ENCODE peak calls at places on chromosomes 2 and 18, in ten cellular contexts. One of them, this sample, is unnamed.

GRCh38 chr2:37026050-37026449 is 58.1 kb downstream of the HEATR5B start:
- DNase-seq in left colon: no peak
- DNase-seq in activated effector memory CD4-positive, alpha-beta T cell treated with anti-CD3 and anti-CD28 coated beads, Interleukin-2, amount 50 U/mL, for 16 hours: no peak
- DNase-seq in NCI-H2081: peak; percentile 22
- DNase-seq in body of pancreas: no peak
- DNase-seq in stimulated activated CD8-positive, alpha-beta memory T cell treated with anti-CD3 and anti-CD28 coated beads, Interleukin-12 subunit alpha, Interleukin-12 subunit beta, amount 100 ng/mL, for 4 hours: no peak
- DNase-seq in Daoy: peak; percentile 8
- DNase-seq in BJ: no peak
- DNase-seq in cardiac muscle cell: no peak
- DNase-seq in psoas muscle: no peak
- DNase-seq in this sample: no peak

GRCh38 chr2:63047534-63048281 is 2.9 kb upstream of the OTX1 start:
- DNase-seq in stimulated activated CD8-positive, alpha-beta memory T cell treated with anti-CD3 and anti-CD28 coated beads, Interleukin-12 subunit alpha, Interleukin-12 subunit beta, amount 100 ng/mL, for 4 hours: no peak
- DNase-seq in psoas muscle: peak; percentile 54
- DNase-seq in Daoy: peak; percentile 36
- DNase-seq in left colon: peak; percentile 37
- DNase-seq in BJ: no peak
- DNase-seq in activated effector memory CD4-positive, alpha-beta T cell treated with anti-CD3 and anti-CD28 coated beads, Interleukin-2, amount 50 U/mL, for 16 hours: no peak
- DNase-seq in body of pancreas: no peak
- DNase-seq in NCI-H2081: no peak
- DNase-seq in cardiac muscle cell: no peak
- DNase-seq in this sample: peak; percentile 64

GRCh38 chr18:56146565-56146964 is 491.8 kb downstream of the TXNL1 start:
- DNase-seq in BJ: no peak
- DNase-seq in cardiac muscle cell: no peak
- DNase-seq in left colon: no peak
- DNase-seq in body of pancreas: no peak
- DNase-seq in activated effector memory CD4-positive, alpha-beta T cell treated with anti-CD3 and anti-CD28 coated beads, Interleukin-2, amount 50 U/mL, for 16 hours: no peak
- DNase-seq in Daoy: no peak
- DNase-seq in NCI-H2081: no peak
- DNase-seq in stimulated activated CD8-positive, alpha-beta memory T cell treated with anti-CD3 and anti-CD28 coated beads, Interleukin-12 subunit alpha, Interleukin-12 subunit beta, amount 100 ng/mL, for 4 hours: no peak
- DNase-seq in psoas muscle: no peak
- DNase-seq in this sample: no peak

GRCh38 chr2:101387151-101387807 is at the start of gene CREG2:
- DNase-seq in activated effector memory CD4-positive, alpha-beta T cell treated with anti-CD3 and anti-CD28 coated beads, Interleukin-2, amount 50 U/mL, for 16 hours: peak; percentile 85
- DNase-seq in psoas muscle: peak; percentile 72
- DNase-seq in BJ: no peak
- DNase-seq in body of pancreas: peak; percentile 78
- DNase-seq in Daoy: peak; percentile 67
- DNase-seq in left colon: peak; percentile 57
- DNase-seq in cardiac muscle cell: peak; percentile 88
- DNase-seq in NCI-H2081: peak; percentile 45
- DNase-seq in stimulated activated CD8-positive, alpha-beta memory T cell treated with anti-CD3 and anti-CD28 coated beads, Interleukin-12 subunit alpha, Interleukin-12 subunit beta, amount 100 ng/mL, for 4 hours: peak; percentile 12
- DNase-seq in this sample: peak; percentile 74

GRCh38 chr2:55153564-55154315 is 78.4 kb downstream of the CLHC1 start:
- DNase-seq in stimulated activated CD8-positive, alpha-beta memory T cell treated with anti-CD3 and anti-CD28 coated beads, Interleukin-12 subunit alpha, Interleukin-12 subunit beta, amount 100 ng/mL, for 4 hours: no peak
- DNase-seq in cardiac muscle cell: no peak
- DNase-seq in Daoy: no peak
- DNase-seq in NCI-H2081: no peak
- DNase-seq in body of pancreas: no peak
- DNase-seq in left colon: no peak
- DNase-seq in activated effector memory CD4-positive, alpha-beta T cell treated with anti-CD3 and anti-CD28 coated beads, Interleukin-2, amount 50 U/mL, for 16 hours: no peak
- DNase-seq in psoas muscle: no peak
- DNase-seq in BJ: no peak
- DNase-seq in this sample: no peak

GRCh38 chr18:3186678-3187658 is 32.8 kb downstream of the MYOM1 start:
- DNase-seq in cardiac muscle cell: peak; percentile 18
- DNase-seq in Daoy: no peak
- DNase-seq in NCI-H2081: no peak
- DNase-seq in activated effector memory CD4-positive, alpha-beta T cell treated with anti-CD3 and anti-CD28 coated beads, Interleukin-2, amount 50 U/mL, for 16 hours: no peak
- DNase-seq in body of pancreas: peak; percentile 68
- DNase-seq in psoas muscle: no peak
- DNase-seq in stimulated activated CD8-positive, alpha-beta memory T cell treated with anti-CD3 and anti-CD28 coated beads, Interleukin-12 subunit alpha, Interleukin-12 subunit beta, amount 100 ng/mL, for 4 hours: no peak
- DNase-seq in BJ: no peak
- DNase-seq in left colon: no peak
- DNase-seq in this sample: no peak

GRCh38 chr2:193868132-193868531 is 1673.4 kb upstream of the TMEFF2 start:
- DNase-seq in left colon: no peak
- DNase-seq in stimulated activated CD8-positive, alpha-beta memory T cell treated with anti-CD3 and anti-CD28 coated beads, Interleukin-12 subunit alpha, Interleukin-12 subunit beta, amount 100 ng/mL, for 4 hours: no peak
- DNase-seq in psoas muscle: no peak
- DNase-seq in Daoy: no peak
- DNase-seq in body of pancreas: no peak
- DNase-seq in BJ: no peak
- DNase-seq in activated effector memory CD4-positive, alpha-beta T cell treated with anti-CD3 and anti-CD28 coated beads, Interleukin-2, amount 50 U/mL, for 16 hours: no peak
- DNase-seq in NCI-H2081: no peak
- DNase-seq in cardiac muscle cell: no peak
- DNase-seq in this sample: no peak

GRCh38 chr2:44642123-44642857 is 280.5 kb downstream of the CAMKMT start:
- DNase-seq in body of pancreas: no peak
- DNase-seq in stimulated activated CD8-positive, alpha-beta memory T cell treated with anti-CD3 and anti-CD28 coated beads, Interleukin-12 subunit alpha, Interleukin-12 subunit beta, amount 100 ng/mL, for 4 hours: no peak
- DNase-seq in activated effector memory CD4-positive, alpha-beta T cell treated with anti-CD3 and anti-CD28 coated beads, Interleukin-2, amount 50 U/mL, for 16 hours: no peak
- DNase-seq in cardiac muscle cell: no peak
- DNase-seq in BJ: no peak
- DNase-seq in psoas muscle: no peak
- DNase-seq in left colon: no peak
- DNase-seq in Daoy: no peak
- DNase-seq in NCI-H2081: peak; percentile 38
- DNase-seq in this sample: no peak

GRCh38 chr2:13822365-13822764 is 810.2 kb upstream of the LRATD1 start:
- DNase-seq in BJ: no peak
- DNase-seq in stimulated activated CD8-positive, alpha-beta memory T cell treated with anti-CD3 and anti-CD28 coated beads, Interleukin-12 subunit alpha, Interleukin-12 subunit beta, amount 100 ng/mL, for 4 hours: no peak
- DNase-seq in activated effector memory CD4-positive, alpha-beta T cell treated with anti-CD3 and anti-CD28 coated beads, Interleukin-2, amount 50 U/mL, for 16 hours: no peak
- DNase-seq in body of pancreas: no peak
- DNase-seq in NCI-H2081: no peak
- DNase-seq in left colon: no peak
- DNase-seq in psoas muscle: no peak
- DNase-seq in cardiac muscle cell: no peak
- DNase-seq in Daoy: no peak
- DNase-seq in this sample: no peak

GRCh38 chr2:120564213-120565094 is 171.2 kb upstream of the GLI2 start:
- DNase-seq in BJ: no peak
- DNase-seq in left colon: no peak
- DNase-seq in activated effector memory CD4-positive, alpha-beta T cell treated with anti-CD3 and anti-CD28 coated beads, Interleukin-2, amount 50 U/mL, for 16 hours: no peak
- DNase-seq in Daoy: no peak
- DNase-seq in stimulated activated CD8-positive, alpha-beta memory T cell treated with anti-CD3 and anti-CD28 coated beads, Interleukin-12 subunit alpha, Interleukin-12 subunit beta, amount 100 ng/mL, for 4 hours: no peak
- DNase-seq in body of pancreas: no peak
- DNase-seq in psoas muscle: no peak
- DNase-seq in cardiac muscle cell: no peak
- DNase-seq in NCI-H2081: peak; percentile 96
- DNase-seq in this sample: no peak

GRCh38 chr2:144937899-144938298 is 418.0 kb upstream of the ZEB2 start:
- DNase-seq in activated effector memory CD4-positive, alpha-beta T cell treated with anti-CD3 and anti-CD28 coated beads, Interleukin-2, amount 50 U/mL, for 16 hours: no peak
- DNase-seq in left colon: no peak
- DNase-seq in NCI-H2081: no peak
- DNase-seq in Daoy: no peak
- DNase-seq in stimulated activated CD8-positive, alpha-beta memory T cell treated with anti-CD3 and anti-CD28 coated beads, Interleukin-12 subunit alpha, Interleukin-12 subunit beta, amount 100 ng/mL, for 4 hours: no peak
- DNase-seq in BJ: no peak
- DNase-seq in cardiac muscle cell: no peak
- DNase-seq in psoas muscle: no peak
- DNase-seq in body of pancreas: no peak
- DNase-seq in this sample: no peak

GRCh38 chr2:193824474-193824873 is 1629.7 kb upstream of the TMEFF2 start:
- DNase-seq in NCI-H2081: no peak
- DNase-seq in activated effector memory CD4-positive, alpha-beta T cell treated with anti-CD3 and anti-CD28 coated beads, Interleukin-2, amount 50 U/mL, for 16 hours: no peak
- DNase-seq in BJ: no peak
- DNase-seq in body of pancreas: no peak
- DNase-seq in left colon: no peak
- DNase-seq in stimulated activated CD8-positive, alpha-beta memory T cell treated with anti-CD3 and anti-CD28 coated beads, Interleukin-12 subunit alpha, Interleukin-12 subunit beta, amount 100 ng/mL, for 4 hours: no peak
- DNase-seq in Daoy: peak; percentile 31
- DNase-seq in cardiac muscle cell: no peak
- DNase-seq in psoas muscle: no peak
- DNase-seq in this sample: no peak

GRCh38 chr2:16094851-16095250 is 154.5 kb downstream of the MYCN start:
- DNase-seq in cardiac muscle cell: no peak
- DNase-seq in body of pancreas: no peak
- DNase-seq in BJ: no peak
- DNase-seq in NCI-H2081: no peak
- DNase-seq in Daoy: no peak
- DNase-seq in activated effector memory CD4-positive, alpha-beta T cell treated with anti-CD3 and anti-CD28 coated beads, Interleukin-2, amount 50 U/mL, for 16 hours: no peak
- DNase-seq in left colon: no peak
- DNase-seq in stimulated activated CD8-positive, alpha-beta memory T cell treated with anti-CD3 and anti-CD28 coated beads, Interleukin-12 subunit alpha, Interleukin-12 subunit beta, amount 100 ng/mL, for 4 hours: no peak
- DNase-seq in psoas muscle: no peak
- DNase-seq in this sample: no peak

GRCh38 chr18:634551-635045 is 22.9 kb upstream of the TYMS start:
- DNase-seq in Daoy: no peak
- DNase-seq in cardiac muscle cell: no peak
- DNase-seq in BJ: peak; percentile 46
- DNase-seq in NCI-H2081: no peak
- DNase-seq in body of pancreas: no peak
- DNase-seq in stimulated activated CD8-positive, alpha-beta memory T cell treated with anti-CD3 and anti-CD28 coated beads, Interleukin-12 subunit alpha, Interleukin-12 subunit beta, amount 100 ng/mL, for 4 hours: no peak
- DNase-seq in psoas muscle: no peak
- DNase-seq in activated effector memory CD4-positive, alpha-beta T cell treated with anti-CD3 and anti-CD28 coated beads, Interleukin-2, amount 50 U/mL, for 16 hours: no peak
- DNase-seq in left colon: no peak
- DNase-seq in this sample: no peak

GRCh38 chr2:165562235-165562634 is 92.7 kb downstream of the CSRNP3 start:
- DNase-seq in left colon: no peak
- DNase-seq in NCI-H2081: no peak
- DNase-seq in activated effector memory CD4-positive, alpha-beta T cell treated with anti-CD3 and anti-CD28 coated beads, Interleukin-2, amount 50 U/mL, for 16 hours: no peak
- DNase-seq in body of pancreas: no peak
- DNase-seq in Daoy: no peak
- DNase-seq in psoas muscle: no peak
- DNase-seq in stimulated activated CD8-positive, alpha-beta memory T cell treated with anti-CD3 and anti-CD28 coated beads, Interleukin-12 subunit alpha, Interleukin-12 subunit beta, amount 100 ng/mL, for 4 hours: no peak
- DNase-seq in BJ: no peak
- DNase-seq in cardiac muscle cell: no peak
- DNase-seq in this sample: no peak

GRCh38 chr2:45169339-45170190 is 160.3 kb upstream of the SIX2 start:
- DNase-seq in BJ: no peak
- DNase-seq in stimulated activated CD8-positive, alpha-beta memory T cell treated with anti-CD3 and anti-CD28 coated beads, Interleukin-12 subunit alpha, Interleukin-12 subunit beta, amount 100 ng/mL, for 4 hours: no peak
- DNase-seq in NCI-H2081: peak; percentile 55
- DNase-seq in cardiac muscle cell: peak; percentile 51
- DNase-seq in psoas muscle: peak; percentile 62
- DNase-seq in body of pancreas: peak; percentile 56
- DNase-seq in activated effector memory CD4-positive, alpha-beta T cell treated with anti-CD3 and anti-CD28 coated beads, Interleukin-2, amount 50 U/mL, for 16 hours: no peak
- DNase-seq in left colon: peak; percentile 15
- DNase-seq in Daoy: peak; percentile 59
- DNase-seq in this sample: no peak

GRCh38 chr2:139155991-139156390 is 375.8 kb upstream of the NXPH2 start:
- DNase-seq in psoas muscle: no peak
- DNase-seq in Daoy: no peak
- DNase-seq in stimulated activated CD8-positive, alpha-beta memory T cell treated with anti-CD3 and anti-CD28 coated beads, Interleukin-12 subunit alpha, Interleukin-12 subunit beta, amount 100 ng/mL, for 4 hours: no peak
- DNase-seq in body of pancreas: no peak
- DNase-seq in cardiac muscle cell: peak; percentile 13
- DNase-seq in BJ: no peak
- DNase-seq in left colon: no peak
- DNase-seq in NCI-H2081: no peak
- DNase-seq in activated effector memory CD4-positive, alpha-beta T cell treated with anti-CD3 and anti-CD28 coated beads, Interleukin-2, amount 50 U/mL, for 16 hours: no peak
- DNase-seq in this sample: no peak

This sample was measured in sigmoid colon.